ENCODE peak calls at places on chromosomes 13 and 19, in five cellular contexts. C is NCI-H1417; P is HS-5; S is pancreas; X is activated CD4-positive, alpha-beta T cell treated with anti-CD3 and anti-CD28 coated beads, Interleukin-2, amount 50 U/mL, for 48 hours. H is an unnamed sample.

GRCh38 chr13:77544365-77544764 is 8.9 kb downstream of the SCEL start:
- DNase-seq in C (no peak), P (no peak), S (no peak), X (no peak), H (no peak)

GRCh38 chr19:17530586-17530985 is 19.1 kb downstream of the PGLS start:
- DNase-seq in C (no peak), P (no peak), S (no peak), X (no peak), H (no peak)

GRCh38 chr19:50949792-50950320 is 3.0 kb downstream of the KLK5 start:
- DNase-seq in C (no peak), P (no peak), S (no peak), X (no peak), H (no peak)

GRCh38 chr13:24323036-24323738 is 13.8 kb downstream of the C1QTNF9 start:
- DNase-seq in C (no peak), P (no peak), S (no peak), X (no peak), H (no peak)

GRCh38 chr19:15109768-15110417 is 2.7 kb downstream of the SYDE1 start:
- DNase-seq in C (no peak), P (no peak), S (peak; percentile 75), X (no peak), H (no peak)

GRCh38 chr13:28204043-28204442 is 65.7 kb downstream of the PAN3 start:
- DNase-seq in C (no peak), P (no peak), S (no peak), X (no peak), H (no peak)

GRCh38 chr13:20588529-20589110 is 21.7 kb downstream of the IFT88 start:
- DNase-seq in C (no peak), P (no peak), S (no peak), X (no peak), H (no peak)

GRCh38 chr19:5038631-5039271 is 69.8 kb downstream of the KDM4B start:
- DNase-seq in C (peak; percentile 29), P (no peak), S (no peak), X (peak; percentile 11), H (no peak)

H was measured in T-helper 9 cell.